ENCODE peak calls at places on chromosomes 4 and X, in six cellular contexts. Y is tibial nerve, M is PC-3, C is uterus, G is upper lobe of right lung, Z is testis. V is an unnamed sample.

GRCh38 chrX:146109362-146109761 is 291.7 kb downstream of the SLITRK2 start:
- DNase-seq in Y (no peak), M (no peak), C (no peak), G (no peak), Z (no peak), V (no peak)

GRCh38 chr4:156838761-156839160 is 132.8 kb downstream of the PDGFC start:
- DNase-seq in Y (no peak), M (no peak), C (no peak), G (no peak), Z (no peak), V (no peak)

GRCh38 chr4:169341490-169341889 is 70.7 kb upstream of the SH3RF1 start:
- DNase-seq in Y (no peak), M (no peak), C (no peak), G (no peak), Z (no peak), V (no peak)

GRCh38 chr4:87543835-87544461 is 14.8 kb upstream of the SPARCL1 start:
- DNase-seq in Y (peak; percentile 68), M (peak; percentile 69), C (peak; percentile 61), G (no peak), Z (peak; percentile 54), V (no peak)

GRCh38 chr4:24104173-24104572 is 214.3 kb upstream of the PPARGC1A start:
- DNase-seq in Y (no peak), M (no peak), C (no peak), G (no peak), Z (no peak), V (no peak)

GRCh38 chrX:65697173-65697572 is 29.7 kb downstream of the MSN start:
- DNase-seq in Y (no peak), M (no peak), C (no peak), G (no peak), Z (no peak), V (no peak)

GRCh38 chrX:109270580-109271484 is 211.1 kb downstream of the GUCY2F start:
- DNase-seq in Y (no peak), M (no peak), C (no peak), G (peak; percentile 64), Z (no peak), V (no peak)

GRCh38 chr4:153486281-153487151 is 20.4 kb downstream of the TMEM131L start:
- DNase-seq in Y (no peak), M (peak; percentile 93), C (peak; percentile 39), G (no peak), Z (no peak), V (no peak)

GRCh38 chr4:174198396-174199179 is 84.9 kb downstream of the FBXO8 start:
- DNase-seq in Y (no peak), M (peak; percentile 83), C (no peak), G (no peak), Z (no peak), V (no peak)

GRCh38 chrX:68808686-68809357 is 20.0 kb upstream of the EFNB1 start:
- DNase-seq in Y (no peak), M (peak; percentile 11), C (no peak), G (no peak), Z (peak; percentile 53), V (no peak)

GRCh38 chrX:20718592-20718991 is 451.9 kb upstream of the RPS6KA3 start:
- DNase-seq in Y (no peak), M (no peak), C (no peak), G (no peak), Z (no peak), V (no peak)

GRCh38 chrX:148871422-148872152 is 371.2 kb downstream of the AFF2 start:
- DNase-seq in Y (no peak), M (no peak), C (no peak), G (no peak), Z (peak; percentile 15), V (no peak)

GRCh38 chr4:164866817-164867490 is 10.0 kb upstream of the APELA start:
- DNase-seq in Y (no peak), M (no peak), C (no peak), G (no peak), Z (no peak), V (no peak)

GRCh38 chr4:11605597-11605996 is 176.9 kb upstream of the HS3ST1 start:
- DNase-seq in Y (no peak), M (no peak), C (no peak), G (no peak), Z (no peak), V (no peak)

GRCh38 chr4:147769386-147769785 is 37.5 kb downstream of the ARHGAP10 start:
- DNase-seq in Y (no peak), M (peak; percentile 22), C (no peak), G (no peak), Z (no peak), V (no peak)

GRCh38 chr4:73251384-73251783 is 7.2 kb downstream of the ANKRD17 start:
- DNase-seq in Y (no peak), M (no peak), C (no peak), G (no peak), Z (no peak), V (no peak)

GRCh38 chrX:74448669-74449068 is 27.4 kb downstream of the SLC16A2 start:
- DNase-seq in Y (no peak), M (no peak), C (no peak), G (no peak), Z (no peak), V (no peak)

GRCh38 chr4:47667552-47667951 is 170.3 kb downstream of the CORIN start:
- DNase-seq in Y (no peak), M (no peak), C (no peak), G (no peak), Z (no peak), V (no peak)

GRCh38 chrX:54447461-54447860 is 7.3 kb downstream of the TSR2 start:
- DNase-seq in Y (no peak), M (peak; percentile 20), C (no peak), G (no peak), Z (peak; percentile 28), V (no peak)

GRCh38 chr4:687048-687974 is 1.6 kb downstream of the SLC49A3 start:
- DNase-seq in Y (peak; percentile 80), M (peak; percentile 73), C (peak; percentile 84), G (peak; percentile 93), Z (peak; percentile 59), V (no peak)

GRCh38 chrX:133645977-133646750 is 230.9 kb upstream of the GPC4 start:
- DNase-seq in Y (no peak), M (no peak), C (peak; percentile 40), G (no peak), Z (no peak), V (no peak)

GRCh38 chr4:55087016-55087929 is 38.1 kb downstream of the KDR start:
- DNase-seq in Y (no peak), M (no peak), C (no peak), G (no peak), Z (no peak), V (no peak)

GRCh38 chrX:136616987-136617685 is 30.8 kb upstream of the CD40LG start:
- DNase-seq in Y (no peak), M (no peak), C (no peak), G (no peak), Z (no peak), V (no peak)

GRCh38 chr4:65669008-65669971 is 999 bp downstream of the EPHA5 start:
- DNase-seq in Y (no peak), M (peak; percentile 25), C (no peak), G (peak; percentile 49), Z (no peak), V (peak; percentile 25)

GRCh38 chrX:54640721-54641120 is 110.7 kb downstream of the GNL3L start:
- DNase-seq in Y (no peak), M (peak; percentile 6), C (no peak), G (no peak), Z (no peak), V (no peak)

GRCh38 chr4:89539374-89539773 is 231.8 kb upstream of the GPRIN3 start:
- DNase-seq in Y (no peak), M (peak; percentile 18), C (no peak), G (no peak), Z (no peak), V (no peak)

GRCh38 chr4:158667651-158668198 is 4.0 kb downstream of the C4orf46 start:
- DNase-seq in Y (no peak), M (peak; percentile 53), C (no peak), G (no peak), Z (no peak), V (no peak)

GRCh38 chr4:98110214-98110613 is 33.1 kb downstream of the STPG2 start:
- DNase-seq in Y (no peak), M (no peak), C (no peak), G (no peak), Z (no peak), V (no peak)

GRCh38 chr4:98117363-98117762 is 25.9 kb downstream of the STPG2 start:
- DNase-seq in Y (no peak), M (no peak), C (no peak), G (no peak), Z (no peak), V (no peak)

GRCh38 chr4:98110929-98111328 is 32.3 kb downstream of the STPG2 start:
- DNase-seq in Y (no peak), M (no peak), C (no peak), G (no peak), Z (no peak), V (no peak)

GRCh38 chr4:98113005-98113404 is 30.3 kb downstream of the STPG2 start:
- DNase-seq in Y (no peak), M (peak; percentile 51), C (no peak), G (no peak), Z (no peak), V (no peak)
- TF ChIP-seq CTCF in Y (no peak), M (peak; percentile 67), C (no peak), G (no peak), Z (no peak), V (no peak)

DNA sequence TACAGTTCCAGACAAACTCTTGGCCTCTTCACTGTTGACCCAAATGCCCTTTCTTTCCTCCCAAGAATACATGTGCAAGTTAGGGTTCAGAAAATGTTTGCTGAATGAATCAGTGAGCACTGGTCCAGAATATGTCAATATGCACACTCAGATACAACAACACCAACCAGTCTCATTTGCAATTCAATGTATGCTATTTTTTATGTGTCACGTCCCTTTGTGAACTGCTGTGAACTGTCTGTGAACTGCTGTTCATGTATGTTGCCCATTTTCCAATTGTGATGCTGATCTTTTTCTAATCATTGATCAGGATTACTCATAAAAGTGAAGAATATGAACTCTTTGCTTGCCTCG is 17.8 kb downstream of the GAB3 start:
- DNase-seq in Y (no peak), M (peak; percentile 67), C (no peak), G (no peak), Z (no peak), V (no peak)
- H3K4me1 ChIP-seq in Y (peaks cover 25% of the 10 kb centered on the region), M (peaks cover 54% of the 10 kb centered on the region), C (no peaks in the 10 kb centered on the region), G (peaks cover 89% of the 10 kb centered on the region), Z (peaks cover 34% of the 10 kb centered on the region), V (peaks cover 4% of the 10 kb centered on the region)

GRCh38 chr4:7044415-7044930 is 1.3 kb downstream of the TADA2B start:
- DNase-seq in Y (no peak), M (no peak), C (no peak), G (no peak), Z (peak; percentile 74), V (no peak)

GRCh38 chr4:7041851-7042696 is 1.1 kb upstream of the TADA2B start:
- DNase-seq in Y (peak; percentile 25), M (peak; percentile 28), C (peak; percentile 37), G (peak; percentile 89), Z (peak; percentile 66), V (no peak)

GRCh38 chr4:7041246-7041645 is 1.9 kb upstream of the TADA2B start:
- DNase-seq in Y (no peak), M (no peak), C (no peak), G (no peak), Z (no peak), V (no peak)

GRCh38 chr4:7043521-7044414 is 596 bp downstream of the TADA2B start:
- DNase-seq in Y (no peak), M (no peak), C (no peak), G (peak; percentile 83), Z (peak; percentile 56), V (peak; percentile 42)

GRCh38 chr4:7042697-7043464 is at the start of gene TADA2B:
- DNase-seq in Y (peak; percentile 87), M (peak; percentile 95), C (peak; percentile 95), G (peak; percentile 99), Z (peak; percentile 97), V (peak; percentile 98)
- TF ChIP-seq CTCF in Y (peak; percentile 87), M (no peak), C (no peak), G (no peak), Z (peak; percentile 79), V (peak; percentile 58)

GRCh38 chr4:57916479-57916878 is 806.3 kb upstream of the IGFBP7 start:
- DNase-seq in Y (no peak), M (no peak), C (no peak), G (no peak), Z (no peak), V (no peak)
- H3K4me1 ChIP-seq in Y (no peaks in the 10 kb centered on the region), M (no peaks in the 10 kb centered on the region), C (no peaks in the 10 kb centered on the region), G (no peaks in the 10 kb centered on the region), Z (no peaks in the 10 kb centered on the region), V (no peaks in the 10 kb centered on the region)